ENCODE peak calls at places on chromosomes 5 and 9, in ten cellular contexts. Z is fibroblast of pulmonary artery, F is progenitor cell of endocrine pancreas, I is glutamatergic neuron, Q is PC-3, H is HFFc6, J is Peyer's patch, W is foreskin fibroblast, X is GM12865, M is osteocyte. K is an unnamed sample.

GRCh38 chr9:109972026-109973005 is 192.3 kb downstream of the PALM2AKAP2 start:
- DNase-seq in Z (no peak), F (no peak), I (no peak), Q (no peak), H (no peak), J (no peak), W (no peak), X (peak), M (no peak), K (no peak)

GRCh38 chr9:76835571-76836283 is 70.2 kb downstream of the PRUNE2 start:
- DNase-seq in Z (peak), F (no peak), I (no peak), Q (peak), H (peak), J (no peak), W (peak), X (no peak), M (no peak), K (no peak)

GRCh38 chr5:88882321-88883038 is 504 bp downstream of the MEF2C start:
- DNase-seq in Z (peak), F (no peak), I (no peak), Q (peak), H (no peak), J (no peak), W (no peak), X (peak), M (no peak), K (no peak)

GRCh38 chr5:24788829-24789509 is 144.2 kb upstream of the CDH10 start:
- DNase-seq in Z (peak), F (no peak), I (no peak), Q (peak), H (peak), J (no peak), W (no peak), X (no peak), M (no peak), K (no peak)

GRCh38 chr5:86688414-86688813 is 70.7 kb downstream of the COX7C start:
- DNase-seq in Z (no peak), F (no peak), I (no peak), Q (no peak), H (no peak), J (no peak), W (no peak), X (no peak), M (no peak), K (no peak)

GRCh38 chr9:136626740-136627642 is 35.7 kb upstream of the EGFL7 start:
- DNase-seq in Z (no peak), F (peak), I (no peak), Q (no peak), H (no peak), J (peak), W (no peak), X (no peak), M (no peak), K (no peak)

GRCh38 chr9:95082401-95083084 is 235.0 kb downstream of the FANCC start:
- DNase-seq in Z (no peak), F (no peak), I (no peak), Q (no peak), H (no peak), J (peak), W (no peak), X (no peak), M (no peak), K (no peak)

GRCh38 chr5:88452820-88453219 is 184.2 kb upstream of the TMEM161B start:
- DNase-seq in Z (no peak), F (peak), I (no peak), Q (peak), H (no peak), J (no peak), W (no peak), X (no peak), M (no peak), K (no peak)

GRCh38 chr5:153782589-153783238 is 256.0 kb downstream of the FAM114A2 start:
- DNase-seq in Z (peak), F (no peak), I (no peak), Q (no peak), H (peak), J (no peak), W (no peak), X (no peak), M (no peak), K (no peak)

GRCh38 chr5:74042559-74043357 is 416.8 kb downstream of the ARHGEF28 start:
- DNase-seq in Z (peak), F (no peak), I (no peak), Q (peak), H (peak), J (no peak), W (peak), X (no peak), M (no peak), K (no peak)

DNA sequence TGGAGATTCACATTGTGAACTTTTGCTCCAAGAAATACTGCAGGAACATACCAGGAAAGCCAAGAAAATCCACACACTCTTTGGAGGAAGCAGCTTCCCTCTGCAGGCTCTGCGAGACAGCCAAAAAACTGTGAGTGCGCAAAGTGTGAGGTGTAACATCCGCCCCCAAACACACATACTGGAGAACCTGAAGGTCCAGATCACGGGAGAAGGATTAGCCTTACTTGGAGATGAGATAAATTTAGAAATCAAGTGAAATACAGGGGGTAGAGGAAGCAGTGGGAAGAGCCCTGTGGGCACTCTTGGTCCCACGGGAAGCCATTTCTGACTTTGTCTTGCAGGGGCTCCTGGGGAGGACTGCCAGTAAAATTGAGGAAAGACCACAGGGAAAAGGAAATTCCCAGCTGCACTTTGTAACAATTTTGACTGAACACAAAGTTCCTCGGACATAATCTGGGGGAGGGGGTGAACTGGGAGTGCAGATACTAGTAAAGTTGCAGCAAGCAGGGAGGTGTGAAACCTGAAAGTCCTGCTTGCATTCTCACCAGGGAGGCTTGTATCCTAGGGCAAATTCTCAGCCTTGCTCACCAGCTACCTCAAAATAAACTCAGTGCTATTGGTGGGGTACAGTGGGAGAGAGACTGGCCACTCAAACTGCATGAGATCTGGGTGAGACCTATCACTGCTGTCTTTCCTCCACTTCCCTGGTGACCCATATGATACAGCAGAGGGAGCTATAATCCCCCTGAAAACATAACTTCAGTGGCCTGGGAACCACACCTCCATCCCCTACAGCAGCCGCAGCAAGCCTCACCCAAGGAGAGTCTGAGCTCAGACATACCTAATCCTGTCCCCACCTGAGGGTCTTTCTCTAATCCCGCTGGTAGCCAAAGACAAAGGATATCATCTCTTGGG is 109.1 kb downstream of the ALDH1A1 start:
- DNase-seq in Z (no peak), F (no peak), I (no peak), Q (no peak), H (no peak), J (no peak), W (no peak), X (peak), M (no peak), K (no peak)
- TF ChIP-seq CTCF in Z (peak), F (peak), I (no peak), Q (peak), H (peak), J (no peak), W (no peak), X (peak), M (peak), K (no peak)

GRCh38 chr5:14016549-14016948 is 72.1 kb upstream of the DNAH5 start:
- DNase-seq in Z (no peak), F (no peak), I (no peak), Q (no peak), H (no peak), J (no peak), W (no peak), X (no peak), M (no peak), K (no peak)

GRCh38 chr5:14008819-14009311 is 64.4 kb upstream of the DNAH5 start:
- DNase-seq in Z (no peak), F (no peak), I (no peak), Q (peak), H (no peak), J (no peak), W (no peak), X (no peak), M (no peak), K (no peak)

GRCh38 chr5:14009575-14009974 is 65.1 kb upstream of the DNAH5 start:
- DNase-seq in Z (no peak), F (no peak), I (no peak), Q (peak), H (no peak), J (no peak), W (no peak), X (no peak), M (no peak), K (no peak)

GRCh38 chr5:14006823-14007510 is 62.5 kb upstream of the DNAH5 start:
- DNase-seq in Z (no peak), F (no peak), I (no peak), Q (peak), H (no peak), J (no peak), W (no peak), X (no peak), M (no peak), K (no peak)

GRCh38 chr5:14011089-14012004 is 66.9 kb upstream of the DNAH5 start:
- DNase-seq in Z (peak), F (peak), I (peak), Q (peak), H (peak), J (peak), W (peak), X (peak), M (peak), K (peak)
- TF ChIP-seq CTCF in Z (no peak), F (peak), I (no peak), Q (no peak), H (peak), J (no peak), W (no peak), X (no peak), M (peak), K (no peak)

GRCh38 chr5:120817044-120817985 is 353.2 kb downstream of the PRR16 start:
- DNase-seq in Z (peak), F (no peak), I (peak), Q (peak), H (peak), J (no peak), W (peak), X (peak), M (no peak), K (no peak)
- TF ChIP-seq CTCF in Z (peak), F (peak), I (peak), Q (peak), H (peak), J (no peak), W (peak), X (no peak), M (peak), K (no peak)

DNA sequence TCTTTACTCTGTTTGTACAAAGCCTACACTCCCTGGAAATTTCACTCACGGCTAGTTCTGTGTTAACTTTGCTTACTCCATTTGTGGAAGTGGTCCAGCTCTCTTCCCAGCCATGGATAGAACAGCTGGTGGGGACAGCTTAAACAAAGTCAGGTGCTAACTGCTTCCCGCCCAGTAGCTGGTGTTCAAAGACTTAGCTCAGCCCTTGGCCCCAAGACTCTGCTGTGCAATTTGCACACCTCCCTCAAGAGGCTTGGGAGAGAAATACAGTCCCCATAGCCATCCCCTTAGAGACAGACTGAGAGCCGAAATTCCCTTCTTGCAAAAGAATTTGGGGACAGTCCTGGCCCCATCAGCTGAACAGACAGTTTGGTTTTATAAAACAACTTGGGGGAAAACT is 73.8 kb upstream of the RAI14 start:
- DNase-seq in Z (no peak), F (no peak), I (no peak), Q (no peak), H (no peak), J (no peak), W (no peak), X (no peak), M (no peak), K (no peak)
- TF ChIP-seq CTCF in Z (peak), F (no peak), I (no peak), Q (no peak), H (peak), J (no peak), W (no peak), X (no peak), M (no peak), K (no peak)

GRCh38 chr5:33639478-33639877 is 198.7 kb downstream of the TARS1 start:
- DNase-seq in Z (no peak), F (no peak), I (no peak), Q (no peak), H (no peak), J (no peak), W (no peak), X (no peak), M (no peak), K (no peak)
- TF ChIP-seq CTCF in Z (no peak), F (no peak), I (no peak), Q (no peak), H (no peak), J (no peak), W (no peak), X (no peak), M (no peak), K (no peak)

GRCh38 chr5:135203593-135204036 is 169.6 kb upstream of the PITX1 start:
- DNase-seq in Z (no peak), F (no peak), I (no peak), Q (peak), H (no peak), J (no peak), W (no peak), X (peak), M (no peak), K (no peak)

GRCh38 chr5:135205616-135206349 is 171.8 kb upstream of the PITX1 start:
- DNase-seq in Z (no peak), F (peak), I (no peak), Q (no peak), H (no peak), J (no peak), W (no peak), X (no peak), M (no peak), K (no peak)

GRCh38 chr5:135206862-135207261 is 172.8 kb upstream of the PITX1 start:
- DNase-seq in Z (no peak), F (no peak), I (no peak), Q (no peak), H (no peak), J (no peak), W (no peak), X (no peak), M (peak), K (peak)

GRCh38 chr5:135203019-135203418 is 169.0 kb upstream of the PITX1 start:
- DNase-seq in Z (no peak), F (no peak), I (no peak), Q (no peak), H (no peak), J (no peak), W (no peak), X (no peak), M (no peak), K (no peak)

DNA sequence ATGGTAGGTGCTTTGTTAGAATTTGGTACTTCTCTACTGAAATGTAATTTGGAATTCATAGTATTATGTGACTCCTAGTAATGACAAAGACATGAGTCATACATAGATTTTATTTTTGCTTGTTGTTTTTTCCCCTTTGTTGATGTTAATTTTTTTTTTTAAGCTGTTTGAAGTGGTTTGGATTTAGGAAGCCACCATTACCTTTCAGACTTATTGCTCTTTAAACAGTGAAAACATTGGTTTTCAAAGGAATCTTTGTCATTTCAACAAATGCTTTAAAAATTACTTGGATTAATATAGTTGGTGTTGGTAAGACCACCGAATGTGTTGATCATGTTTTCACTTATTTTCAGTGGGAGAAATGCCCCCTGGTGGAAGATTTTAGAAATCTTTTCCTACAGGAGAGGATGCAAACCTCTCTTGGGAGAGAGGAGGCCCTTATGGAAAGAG is 170.1 kb upstream of the PITX1 start:
- DNase-seq in Z (no peak), F (no peak), I (no peak), Q (peak), H (peak), J (no peak), W (no peak), X (no peak), M (no peak), K (no peak)
- TF ChIP-seq CTCF in Z (peak), F (peak), I (no peak), Q (peak), H (peak), J (no peak), W (peak), X (peak), M (peak), K (no peak)

GRCh38 chr5:819078-819477 is 31.7 kb downstream of the ZDHHC11 start:
- DNase-seq in Z (no peak), F (no peak), I (no peak), Q (no peak), H (no peak), J (no peak), W (no peak), X (no peak), M (no peak), K (no peak)

GRCh38 chr5:816176-816575 is 31.6 kb upstream of the ZDHHC11B start:
- DNase-seq in Z (no peak), F (no peak), I (no peak), Q (no peak), H (no peak), J (no peak), W (no peak), X (no peak), M (no peak), K (no peak)

GRCh38 chr5:815449-815848 is 30.9 kb upstream of the ZDHHC11B start:
- DNase-seq in Z (no peak), F (no peak), I (no peak), Q (no peak), H (no peak), J (no peak), W (no peak), X (no peak), M (no peak), K (no peak)

GRCh38 chr5:821504-821903 is 29.3 kb downstream of the ZDHHC11 start:
- DNase-seq in Z (no peak), F (no peak), I (no peak), Q (no peak), H (no peak), J (no peak), W (no peak), X (no peak), M (no peak), K (no peak)

GRCh38 chr5:820245-820644 is 30.5 kb downstream of the ZDHHC11 start:
- DNase-seq in Z (no peak), F (no peak), I (no peak), Q (no peak), H (no peak), J (no peak), W (no peak), X (no peak), M (no peak), K (no peak)
- TF ChIP-seq CTCF in Z (no peak), F (no peak), I (no peak), Q (no peak), H (no peak), J (no peak), W (no peak), X (no peak), M (no peak), K (no peak)

GRCh38 chr5:528625-529511 is 4.6 kb upstream of the SLC9A3 start:
- DNase-seq in Z (no peak), F (no peak), I (peak), Q (no peak), H (no peak), J (peak), W (no peak), X (peak), M (no peak), K (no peak)
- TF ChIP-seq CTCF in Z (no peak), F (no peak), I (no peak), Q (no peak), H (no peak), J (no peak), W (no peak), X (no peak), M (no peak), K (no peak)

GRCh38 chr5:1174122-1174936 is 27.1 kb upstream of the SLC6A19 start:
- DNase-seq in Z (peak), F (peak), I (peak), Q (peak), H (peak), J (peak), W (peak), X (peak), M (no peak), K (no peak)
- TF ChIP-seq CTCF in Z (peak), F (peak), I (peak), Q (peak), H (peak), J (peak), W (peak), X (peak), M (peak), K (peak)

GRCh38 chr9:37969130-37969529 is 65.2 kb upstream of the SLC25A51 start:
- DNase-seq in Z (peak), F (no peak), I (no peak), Q (no peak), H (peak), J (peak), W (no peak), X (no peak), M (no peak), K (no peak)
- TF ChIP-seq CTCF in Z (peak), F (no peak), I (no peak), Q (no peak), H (no peak), J (no peak), W (no peak), X (no peak), M (no peak), K (no peak)

K was measured in coronary artery.